ENCODE peak calls at places on chromosome 21, in four cellular contexts. Y is DMS 273 treated with DMSO at 0.1 percent for 48 hours, H is spleen, S is fibroblast of lung. A is an unnamed sample.

GRCh38 chr21:27495836-27496235 is 528.9 kb upstream of the ADAMTS5 start:
- DNase-seq in Y (no peak), H (no peak), S (no peak), A (no peak)

GRCh38 chr21:34690041-34690792 is 21.4 kb downstream of the CLIC6 start:
- DNase-seq in Y (no peak), H (no peak), S (no peak), A (no peak)

GRCh38 chr21:42021751-42022430 is 11.7 kb upstream of the ZBTB21 start:
- DNase-seq in Y (no peak), H (no peak), S (no peak), A (no peak)

GRCh38 chr21:44013380-44014088 is 1.4 kb downstream of the TRAPPC10 start:
- DNase-seq in Y (no peak), H (no peak), S (no peak), A (no peak)

GRCh38 chr21:25361765-25362164 is 245.5 kb downstream of the MRPL39 start:
- DNase-seq in Y (no peak), H (peak; percentile 36), S (no peak), A (no peak)

GRCh38 chr21:17370750-17371325 is 142.0 kb upstream of the CXADR start:
- DNase-seq in Y (no peak), H (no peak), S (peak; percentile 9), A (no peak)

GRCh38 chr21:34962136-34962535 is 87.0 kb downstream of the RUNX1 start:
- DNase-seq in Y (no peak), H (no peak), S (no peak), A (no peak)

GRCh38 chr21:36882776-36883175 is 83.7 kb downstream of the HLCS start:
- DNase-seq in Y (no peak), H (no peak), S (peak; percentile 76), A (no peak)

GRCh38 chr21:26795398-26795790 is 49.8 kb downstream of the ADAMTS1 start:
- DNase-seq in Y (no peak), H (no peak), S (no peak), A (no peak)